ENCODE peak calls at places on chromosomes 3 and 15, in six cellular contexts. One of them, this sample, is unnamed.

GRCh38 chr15:47820780-47821319 is 103.5 kb downstream of the SEMA6D start:
- ATAC-seq in left cardiac atrium: peak; percentile 51
- ATAC-seq in stimulated activated naive B cell treated with anti-CD40 and anti-IgM and Interleukin-4, amounts not matched to agents 10 μg/mL and 1 μg/mL and 100 μg/mL, for 72 hours: no peak
- ATAC-seq in right cardiac atrium: peak; percentile 78
- ATAC-seq in esophagus mucosa: peak; percentile 49
- ATAC-seq in activated T-helper 17 cell treated with anti-CD3 and anti-CD28 coated beads, Interleukin-2, amount 50 U/mL, for 72 hours: peak; percentile 63
- ATAC-seq in this sample: no peak

GRCh38 chr15:88637841-88638625 is 783 bp upstream of the ISG20 start:
- ATAC-seq in stimulated activated naive B cell treated with anti-CD40 and anti-IgM and Interleukin-4, amounts not matched to agents 10 μg/mL and 1 μg/mL and 100 μg/mL, for 72 hours: no peak
- ATAC-seq in left cardiac atrium: peak; percentile 6
- ATAC-seq in esophagus mucosa: peak; percentile 1
- ATAC-seq in activated T-helper 17 cell treated with anti-CD3 and anti-CD28 coated beads, Interleukin-2, amount 50 U/mL, for 72 hours: no peak
- ATAC-seq in right cardiac atrium: peak; percentile 44
- ATAC-seq in this sample: peak; percentile 7

GRCh38 chr15:77004189-77004588 is 9.3 kb downstream of the PSTPIP1 start:
- ATAC-seq in esophagus mucosa: peak; percentile 10
- ATAC-seq in stimulated activated naive B cell treated with anti-CD40 and anti-IgM and Interleukin-4, amounts not matched to agents 10 μg/mL and 1 μg/mL and 100 μg/mL, for 72 hours: no peak
- ATAC-seq in right cardiac atrium: peak; percentile 62
- ATAC-seq in left cardiac atrium: peak; percentile 57
- ATAC-seq in activated T-helper 17 cell treated with anti-CD3 and anti-CD28 coated beads, Interleukin-2, amount 50 U/mL, for 72 hours: no peak
- ATAC-seq in this sample: peak; percentile 70

GRCh38 chr15:71730277-71731144 is 79.8 kb upstream of the NR2E3 start:
- ATAC-seq in right cardiac atrium: peak; percentile 86
- ATAC-seq in stimulated activated naive B cell treated with anti-CD40 and anti-IgM and Interleukin-4, amounts not matched to agents 10 μg/mL and 1 μg/mL and 100 μg/mL, for 72 hours: peak; percentile 86
- ATAC-seq in left cardiac atrium: peak; percentile 91
- ATAC-seq in esophagus mucosa: peak; percentile 64
- ATAC-seq in activated T-helper 17 cell treated with anti-CD3 and anti-CD28 coated beads, Interleukin-2, amount 50 U/mL, for 72 hours: peak; percentile 71
- ATAC-seq in this sample: peak; percentile 84

GRCh38 chr15:63212050-63212973 is 22.9 kb downstream of the RAB8B start:
- ATAC-seq in stimulated activated naive B cell treated with anti-CD40 and anti-IgM and Interleukin-4, amounts not matched to agents 10 μg/mL and 1 μg/mL and 100 μg/mL, for 72 hours: peak; percentile 80
- ATAC-seq in esophagus mucosa: peak; percentile 29
- ATAC-seq in left cardiac atrium: peak; percentile 19
- ATAC-seq in activated T-helper 17 cell treated with anti-CD3 and anti-CD28 coated beads, Interleukin-2, amount 50 U/mL, for 72 hours: peak; percentile 71
- ATAC-seq in right cardiac atrium: peak; percentile 73
- ATAC-seq in this sample: peak; percentile 76

GRCh38 chr3:172701758-172702157 is 9.1 kb downstream of the NCEH1 start:
- ATAC-seq in esophagus mucosa: no peak
- ATAC-seq in activated T-helper 17 cell treated with anti-CD3 and anti-CD28 coated beads, Interleukin-2, amount 50 U/mL, for 72 hours: no peak
- ATAC-seq in left cardiac atrium: no peak
- ATAC-seq in stimulated activated naive B cell treated with anti-CD40 and anti-IgM and Interleukin-4, amounts not matched to agents 10 μg/mL and 1 μg/mL and 100 μg/mL, for 72 hours: peak; percentile 43
- ATAC-seq in right cardiac atrium: no peak
- ATAC-seq in this sample: no peak

GRCh38 chr3:53195066-53195450 is 34.0 kb downstream of the PRKCD start:
- ATAC-seq in activated T-helper 17 cell treated with anti-CD3 and anti-CD28 coated beads, Interleukin-2, amount 50 U/mL, for 72 hours: no peak
- ATAC-seq in stimulated activated naive B cell treated with anti-CD40 and anti-IgM and Interleukin-4, amounts not matched to agents 10 μg/mL and 1 μg/mL and 100 μg/mL, for 72 hours: no peak
- ATAC-seq in esophagus mucosa: no peak
- ATAC-seq in left cardiac atrium: no peak
- ATAC-seq in right cardiac atrium: no peak
- ATAC-seq in this sample: no peak

GRCh38 chr3:107209302-107210060 is 167.8 kb upstream of the CCDC54 start:
- ATAC-seq in activated T-helper 17 cell treated with anti-CD3 and anti-CD28 coated beads, Interleukin-2, amount 50 U/mL, for 72 hours: no peak
- ATAC-seq in stimulated activated naive B cell treated with anti-CD40 and anti-IgM and Interleukin-4, amounts not matched to agents 10 μg/mL and 1 μg/mL and 100 μg/mL, for 72 hours: no peak
- ATAC-seq in left cardiac atrium: no peak
- ATAC-seq in esophagus mucosa: no peak
- ATAC-seq in right cardiac atrium: no peak
- ATAC-seq in this sample: no peak

GRCh38 chr3:119652306-119653033 is 7.9 kb downstream of the POPDC2 start:
- ATAC-seq in right cardiac atrium: peak; percentile 90
- ATAC-seq in activated T-helper 17 cell treated with anti-CD3 and anti-CD28 coated beads, Interleukin-2, amount 50 U/mL, for 72 hours: no peak
- ATAC-seq in left cardiac atrium: peak; percentile 72
- ATAC-seq in stimulated activated naive B cell treated with anti-CD40 and anti-IgM and Interleukin-4, amounts not matched to agents 10 μg/mL and 1 μg/mL and 100 μg/mL, for 72 hours: peak; percentile 52
- ATAC-seq in esophagus mucosa: no peak
- ATAC-seq in this sample: peak; percentile 51

GRCh38 chr15:67196672-67197363 is 57.6 kb downstream of the AAGAB start:
- ATAC-seq in esophagus mucosa: no peak
- ATAC-seq in left cardiac atrium: no peak
- ATAC-seq in stimulated activated naive B cell treated with anti-CD40 and anti-IgM and Interleukin-4, amounts not matched to agents 10 μg/mL and 1 μg/mL and 100 μg/mL, for 72 hours: no peak
- ATAC-seq in activated T-helper 17 cell treated with anti-CD3 and anti-CD28 coated beads, Interleukin-2, amount 50 U/mL, for 72 hours: no peak
- ATAC-seq in right cardiac atrium: peak; percentile 44
- ATAC-seq in this sample: peak; percentile 46

GRCh38 chr3:42256135-42256819 is 9.7 kb downstream of the CCK start:
- ATAC-seq in esophagus mucosa: no peak
- ATAC-seq in left cardiac atrium: no peak
- ATAC-seq in activated T-helper 17 cell treated with anti-CD3 and anti-CD28 coated beads, Interleukin-2, amount 50 U/mL, for 72 hours: peak; percentile 62
- ATAC-seq in stimulated activated naive B cell treated with anti-CD40 and anti-IgM and Interleukin-4, amounts not matched to agents 10 μg/mL and 1 μg/mL and 100 μg/mL, for 72 hours: no peak
- ATAC-seq in right cardiac atrium: no peak
- ATAC-seq in this sample: no peak

GRCh38 chr15:58518626-58519025 is 86.8 kb downstream of the LIPC start:
- ATAC-seq in stimulated activated naive B cell treated with anti-CD40 and anti-IgM and Interleukin-4, amounts not matched to agents 10 μg/mL and 1 μg/mL and 100 μg/mL, for 72 hours: peak; percentile 28
- ATAC-seq in right cardiac atrium: no peak
- ATAC-seq in left cardiac atrium: no peak
- ATAC-seq in activated T-helper 17 cell treated with anti-CD3 and anti-CD28 coated beads, Interleukin-2, amount 50 U/mL, for 72 hours: no peak
- ATAC-seq in esophagus mucosa: no peak
- ATAC-seq in this sample: no peak

GRCh38 chr3:29789686-29790085 is 508.8 kb downstream of the RBMS3 start:
- ATAC-seq in stimulated activated naive B cell treated with anti-CD40 and anti-IgM and Interleukin-4, amounts not matched to agents 10 μg/mL and 1 μg/mL and 100 μg/mL, for 72 hours: no peak
- ATAC-seq in activated T-helper 17 cell treated with anti-CD3 and anti-CD28 coated beads, Interleukin-2, amount 50 U/mL, for 72 hours: no peak
- ATAC-seq in esophagus mucosa: no peak
- ATAC-seq in right cardiac atrium: no peak
- ATAC-seq in left cardiac atrium: no peak
- ATAC-seq in this sample: no peak

GRCh38 chr3:46970391-46971091 is 6.0 kb downstream of the CCDC12 start:
- ATAC-seq in activated T-helper 17 cell treated with anti-CD3 and anti-CD28 coated beads, Interleukin-2, amount 50 U/mL, for 72 hours: no peak
- ATAC-seq in left cardiac atrium: peak; percentile 82
- ATAC-seq in right cardiac atrium: peak; percentile 71
- ATAC-seq in stimulated activated naive B cell treated with anti-CD40 and anti-IgM and Interleukin-4, amounts not matched to agents 10 μg/mL and 1 μg/mL and 100 μg/mL, for 72 hours: no peak
- ATAC-seq in esophagus mucosa: peak; percentile 5
- ATAC-seq in this sample: peak; percentile 85

GRCh38 chr15:77144028-77144427 is 73.1 kb upstream of the TSPAN3 start:
- ATAC-seq in stimulated activated naive B cell treated with anti-CD40 and anti-IgM and Interleukin-4, amounts not matched to agents 10 μg/mL and 1 μg/mL and 100 μg/mL, for 72 hours: no peak
- ATAC-seq in left cardiac atrium: peak; percentile 27
- ATAC-seq in esophagus mucosa: no peak
- ATAC-seq in right cardiac atrium: peak; percentile 42
- ATAC-seq in activated T-helper 17 cell treated with anti-CD3 and anti-CD28 coated beads, Interleukin-2, amount 50 U/mL, for 72 hours: no peak
- ATAC-seq in this sample: no peak

GRCh38 chr15:90610220-90610619 is 80.5 kb downstream of the CRTC3 start:
- ATAC-seq in activated T-helper 17 cell treated with anti-CD3 and anti-CD28 coated beads, Interleukin-2, amount 50 U/mL, for 72 hours: no peak
- ATAC-seq in right cardiac atrium: peak; percentile 39
- ATAC-seq in stimulated activated naive B cell treated with anti-CD40 and anti-IgM and Interleukin-4, amounts not matched to agents 10 μg/mL and 1 μg/mL and 100 μg/mL, for 72 hours: no peak
- ATAC-seq in left cardiac atrium: no peak
- ATAC-seq in esophagus mucosa: no peak
- ATAC-seq in this sample: no peak

GRCh38 chr3:128879991-128880390 is 571 bp downstream of the ACAD9 start:
- ATAC-seq in stimulated activated naive B cell treated with anti-CD40 and anti-IgM and Interleukin-4, amounts not matched to agents 10 μg/mL and 1 μg/mL and 100 μg/mL, for 72 hours: no peak
- ATAC-seq in esophagus mucosa: no peak
- ATAC-seq in left cardiac atrium: no peak
- ATAC-seq in activated T-helper 17 cell treated with anti-CD3 and anti-CD28 coated beads, Interleukin-2, amount 50 U/mL, for 72 hours: no peak
- ATAC-seq in right cardiac atrium: no peak
- ATAC-seq in this sample: no peak

GRCh38 chr3:184186902-184187207 is 856 bp downstream of the ABCF3 start:
- ATAC-seq in activated T-helper 17 cell treated with anti-CD3 and anti-CD28 coated beads, Interleukin-2, amount 50 U/mL, for 72 hours: no peak
- ATAC-seq in stimulated activated naive B cell treated with anti-CD40 and anti-IgM and Interleukin-4, amounts not matched to agents 10 μg/mL and 1 μg/mL and 100 μg/mL, for 72 hours: no peak
- ATAC-seq in esophagus mucosa: no peak
- ATAC-seq in right cardiac atrium: no peak
- ATAC-seq in left cardiac atrium: no peak
- ATAC-seq in this sample: no peak

GRCh38 chr15:45279024-45279697 is 27.1 kb downstream of the SLC28A2 start:
- ATAC-seq in right cardiac atrium: peak; percentile 100
- ATAC-seq in activated T-helper 17 cell treated with anti-CD3 and anti-CD28 coated beads, Interleukin-2, amount 50 U/mL, for 72 hours: peak; percentile 100
- ATAC-seq in stimulated activated naive B cell treated with anti-CD40 and anti-IgM and Interleukin-4, amounts not matched to agents 10 μg/mL and 1 μg/mL and 100 μg/mL, for 72 hours: peak; percentile 100
- ATAC-seq in left cardiac atrium: peak; percentile 100
- ATAC-seq in esophagus mucosa: peak; percentile 100
- ATAC-seq in this sample: peak; percentile 100

GRCh38 chr3:187744169-187745151 is 808 bp downstream of the BCL6 start:
- ATAC-seq in right cardiac atrium: peak; percentile 38
- ATAC-seq in stimulated activated naive B cell treated with anti-CD40 and anti-IgM and Interleukin-4, amounts not matched to agents 10 μg/mL and 1 μg/mL and 100 μg/mL, for 72 hours: no peak
- ATAC-seq in activated T-helper 17 cell treated with anti-CD3 and anti-CD28 coated beads, Interleukin-2, amount 50 U/mL, for 72 hours: peak; percentile 11
- ATAC-seq in left cardiac atrium: peak; percentile 14
- ATAC-seq in esophagus mucosa: peak; percentile 9
- ATAC-seq in this sample: no peak

GRCh38 chr3:178170698-178171535 is 365.3 kb upstream of the KCNMB2 start:
- ATAC-seq in right cardiac atrium: peak; percentile 97
- ATAC-seq in left cardiac atrium: peak; percentile 94
- ATAC-seq in stimulated activated naive B cell treated with anti-CD40 and anti-IgM and Interleukin-4, amounts not matched to agents 10 μg/mL and 1 μg/mL and 100 μg/mL, for 72 hours: peak; percentile 89
- ATAC-seq in activated T-helper 17 cell treated with anti-CD3 and anti-CD28 coated beads, Interleukin-2, amount 50 U/mL, for 72 hours: no peak
- ATAC-seq in esophagus mucosa: peak; percentile 88
- ATAC-seq in this sample: peak; percentile 90

GRCh38 chr3:56389213-56389830 is 78.9 kb downstream of the ERC2 start:
- ATAC-seq in left cardiac atrium: no peak
- ATAC-seq in stimulated activated naive B cell treated with anti-CD40 and anti-IgM and Interleukin-4, amounts not matched to agents 10 μg/mL and 1 μg/mL and 100 μg/mL, for 72 hours: no peak
- ATAC-seq in esophagus mucosa: no peak
- ATAC-seq in activated T-helper 17 cell treated with anti-CD3 and anti-CD28 coated beads, Interleukin-2, amount 50 U/mL, for 72 hours: peak; percentile 62
- ATAC-seq in right cardiac atrium: no peak
- ATAC-seq in this sample: no peak

GRCh38 chr15:68078365-68078764 is 24.2 kb downstream of the PIAS1 start:
- ATAC-seq in activated T-helper 17 cell treated with anti-CD3 and anti-CD28 coated beads, Interleukin-2, amount 50 U/mL, for 72 hours: no peak
- ATAC-seq in stimulated activated naive B cell treated with anti-CD40 and anti-IgM and Interleukin-4, amounts not matched to agents 10 μg/mL and 1 μg/mL and 100 μg/mL, for 72 hours: no peak
- ATAC-seq in right cardiac atrium: no peak
- ATAC-seq in left cardiac atrium: no peak
- ATAC-seq in esophagus mucosa: no peak
- ATAC-seq in this sample: no peak

GRCh38 chr15:44414001-44414400 is 13.4 kb upstream of the CTDSPL2 start:
- ATAC-seq in right cardiac atrium: no peak
- ATAC-seq in left cardiac atrium: no peak
- ATAC-seq in stimulated activated naive B cell treated with anti-CD40 and anti-IgM and Interleukin-4, amounts not matched to agents 10 μg/mL and 1 μg/mL and 100 μg/mL, for 72 hours: no peak
- ATAC-seq in esophagus mucosa: no peak
- ATAC-seq in activated T-helper 17 cell treated with anti-CD3 and anti-CD28 coated beads, Interleukin-2, amount 50 U/mL, for 72 hours: peak; percentile 92
- ATAC-seq in this sample: no peak

GRCh38 chr3:124395584-124396340 is 334.5 kb upstream of the UMPS start:
- ATAC-seq in esophagus mucosa: no peak
- ATAC-seq in right cardiac atrium: peak; percentile 83
- ATAC-seq in activated T-helper 17 cell treated with anti-CD3 and anti-CD28 coated beads, Interleukin-2, amount 50 U/mL, for 72 hours: no peak
- ATAC-seq in stimulated activated naive B cell treated with anti-CD40 and anti-IgM and Interleukin-4, amounts not matched to agents 10 μg/mL and 1 μg/mL and 100 μg/mL, for 72 hours: no peak
- ATAC-seq in left cardiac atrium: peak; percentile 89
- ATAC-seq in this sample: no peak

GRCh38 chr3:193656445-193656844 is 63.4 kb downstream of the OPA1 start:
- ATAC-seq in left cardiac atrium: no peak
- ATAC-seq in esophagus mucosa: no peak
- ATAC-seq in stimulated activated naive B cell treated with anti-CD40 and anti-IgM and Interleukin-4, amounts not matched to agents 10 μg/mL and 1 μg/mL and 100 μg/mL, for 72 hours: no peak
- ATAC-seq in activated T-helper 17 cell treated with anti-CD3 and anti-CD28 coated beads, Interleukin-2, amount 50 U/mL, for 72 hours: no peak
- ATAC-seq in right cardiac atrium: no peak
- ATAC-seq in this sample: no peak